ENCODE peak calls at places on chromosomes 4 and X, in four cellular contexts. One of them, this sample, is unnamed.

GRCh38 chr4:133355636-133356035 is 206.5 kb downstream of the PCDH10 start:
- DNase-seq in HS-5: no peak
- DNase-seq in naive thymus-derived CD8-positive, alpha-beta T cell: no peak
- DNase-seq in bronchial epithelial cell: no peak
- DNase-seq in this sample: no peak

GRCh38 chr4:40055873-40056721 is 553 bp upstream of the N4BP2 start:
- DNase-seq in HS-5: peak
- DNase-seq in naive thymus-derived CD8-positive, alpha-beta T cell: peak
- DNase-seq in bronchial epithelial cell: peak
- DNase-seq in this sample: peak

GRCh38 chr4:2259541-2260267 is 2.2 kb downstream of the MXD4 start:
- DNase-seq in HS-5: no peak
- DNase-seq in naive thymus-derived CD8-positive, alpha-beta T cell: no peak
- DNase-seq in bronchial epithelial cell: no peak
- DNase-seq in this sample: no peak

GRCh38 chr4:37960098-37960497 is at the start of gene PTTG2:
- DNase-seq in HS-5: no peak
- DNase-seq in naive thymus-derived CD8-positive, alpha-beta T cell: no peak
- DNase-seq in bronchial epithelial cell: no peak
- DNase-seq in this sample: no peak

GRCh38 chrX:104310084-104310483 is 55.4 kb upstream of the ESX1 start:
- DNase-seq in HS-5: no peak
- DNase-seq in naive thymus-derived CD8-positive, alpha-beta T cell: no peak
- DNase-seq in bronchial epithelial cell: peak
- DNase-seq in this sample: no peak

GRCh38 chr4:111678466-111678865 is 466.8 kb upstream of the FAM241A start:
- DNase-seq in HS-5: peak
- DNase-seq in naive thymus-derived CD8-positive, alpha-beta T cell: no peak
- DNase-seq in bronchial epithelial cell: peak
- DNase-seq in this sample: no peak

GRCh38 chr4:149961876-149962597 is 116.2 kb upstream of the DCLK2 start:
- DNase-seq in HS-5: no peak
- DNase-seq in naive thymus-derived CD8-positive, alpha-beta T cell: no peak
- DNase-seq in bronchial epithelial cell: peak
- DNase-seq in this sample: no peak

GRCh38 chrX:42085836-42086235 is 162.5 kb upstream of the CASK start:
- DNase-seq in HS-5: no peak
- DNase-seq in naive thymus-derived CD8-positive, alpha-beta T cell: no peak
- DNase-seq in bronchial epithelial cell: peak
- DNase-seq in this sample: no peak

GRCh38 chrX:120517936-120518335 is 42.8 kb downstream of the CUL4B start:
- DNase-seq in HS-5: peak
- DNase-seq in naive thymus-derived CD8-positive, alpha-beta T cell: no peak
- DNase-seq in bronchial epithelial cell: peak
- DNase-seq in this sample: no peak

GRCh38 chr4:121950680-121951569 is 935 bp downstream of the TRPC3 start:
- DNase-seq in HS-5: peak
- DNase-seq in naive thymus-derived CD8-positive, alpha-beta T cell: peak
- DNase-seq in bronchial epithelial cell: no peak
- DNase-seq in this sample: no peak

GRCh38 chr4:82232891-82233290 is 140.9 kb downstream of the HNRNPD start:
- DNase-seq in HS-5: no peak
- DNase-seq in naive thymus-derived CD8-positive, alpha-beta T cell: no peak
- DNase-seq in bronchial epithelial cell: no peak
- DNase-seq in this sample: no peak

GRCh38 chr4:78710536-78710935 is 65.6 kb upstream of the BMP2K start:
- DNase-seq in HS-5: peak
- DNase-seq in naive thymus-derived CD8-positive, alpha-beta T cell: no peak
- DNase-seq in bronchial epithelial cell: peak
- DNase-seq in this sample: no peak

GRCh38 chr4:145388043-145388442 is 93.6 kb upstream of the SMAD1 start:
- DNase-seq in HS-5: no peak
- DNase-seq in naive thymus-derived CD8-positive, alpha-beta T cell: no peak
- DNase-seq in bronchial epithelial cell: peak
- DNase-seq in this sample: no peak

GRCh38 chrX:112651766-112652165 is 28.0 kb downstream of the LHFPL1 start:
- DNase-seq in HS-5: no peak
- DNase-seq in naive thymus-derived CD8-positive, alpha-beta T cell: no peak
- DNase-seq in bronchial epithelial cell: peak
- DNase-seq in this sample: no peak

GRCh38 chr4:103075435-103075893 is 1.1 kb downstream of the SLC9B2 start:
- DNase-seq in HS-5: no peak
- DNase-seq in naive thymus-derived CD8-positive, alpha-beta T cell: no peak
- DNase-seq in bronchial epithelial cell: no peak
- DNase-seq in this sample: no peak

GRCh38 chr4:1604706-1605205 is 79.4 kb downstream of the FAM53A start:
- DNase-seq in HS-5: no peak
- DNase-seq in naive thymus-derived CD8-positive, alpha-beta T cell: peak
- DNase-seq in bronchial epithelial cell: no peak
- DNase-seq in this sample: no peak

GRCh38 chr4:5708829-5709680 is 696 bp upstream of the EVC2 start:
- DNase-seq in HS-5: no peak
- DNase-seq in naive thymus-derived CD8-positive, alpha-beta T cell: no peak
- DNase-seq in bronchial epithelial cell: no peak
- DNase-seq in this sample: no peak

GRCh38 chr4:52126946-52127345 is 75.8 kb downstream of the SPATA18 start:
- DNase-seq in HS-5: no peak
- DNase-seq in naive thymus-derived CD8-positive, alpha-beta T cell: no peak
- DNase-seq in bronchial epithelial cell: peak
- DNase-seq in this sample: no peak

GRCh38 chrX:128975716-128976115 is 547.6 kb downstream of the SMARCA1 start:
- DNase-seq in HS-5: no peak
- DNase-seq in naive thymus-derived CD8-positive, alpha-beta T cell: no peak
- DNase-seq in bronchial epithelial cell: peak
- DNase-seq in this sample: no peak

GRCh38 chr4:15864771-15865566 is 73.6 kb downstream of the FGFBP1 start:
- DNase-seq in HS-5: no peak
- DNase-seq in naive thymus-derived CD8-positive, alpha-beta T cell: no peak
- DNase-seq in bronchial epithelial cell: no peak
- DNase-seq in this sample: no peak

GRCh38 chrX:143669395-143669794 is 33.5 kb upstream of the SLITRK4 start:
- DNase-seq in HS-5: no peak
- DNase-seq in naive thymus-derived CD8-positive, alpha-beta T cell: no peak
- DNase-seq in bronchial epithelial cell: peak
- DNase-seq in this sample: no peak

GRCh38 chr4:84051728-84052127 is 447.4 kb downstream of the NKX6-1 start:
- DNase-seq in HS-5: no peak
- DNase-seq in naive thymus-derived CD8-positive, alpha-beta T cell: no peak
- DNase-seq in bronchial epithelial cell: no peak
- DNase-seq in this sample: no peak

GRCh38 chr4:41150401-41150800 is 63.9 kb downstream of the APBB2 start:
- DNase-seq in HS-5: no peak
- DNase-seq in naive thymus-derived CD8-positive, alpha-beta T cell: no peak
- DNase-seq in bronchial epithelial cell: no peak
- DNase-seq in this sample: no peak

GRCh38 chr4:103424853-103425252 is 226.7 kb upstream of the CENPE start:
- DNase-seq in HS-5: no peak
- DNase-seq in naive thymus-derived CD8-positive, alpha-beta T cell: no peak
- DNase-seq in bronchial epithelial cell: peak
- DNase-seq in this sample: no peak

GRCh38 chr4:2096073-2096609 is 37.0 kb downstream of the NAT8L start:
- DNase-seq in HS-5: no peak
- DNase-seq in naive thymus-derived CD8-positive, alpha-beta T cell: no peak
- DNase-seq in bronchial epithelial cell: no peak
- DNase-seq in this sample: no peak

GRCh38 chrX:69163936-69164741 is 1.1 kb downstream of the PJA1 start:
- DNase-seq in HS-5: no peak
- DNase-seq in naive thymus-derived CD8-positive, alpha-beta T cell: peak
- DNase-seq in bronchial epithelial cell: no peak
- DNase-seq in this sample: peak

GRCh38 chr4:101315041-101315440 is 32.3 kb downstream of the PPP3CA start:
- DNase-seq in HS-5: no peak
- DNase-seq in naive thymus-derived CD8-positive, alpha-beta T cell: no peak
- DNase-seq in bronchial epithelial cell: no peak
- DNase-seq in this sample: no peak

GRCh38 chr4:20019310-20020015 is 232.2 kb upstream of the SLIT2 start:
- DNase-seq in HS-5: no peak
- DNase-seq in naive thymus-derived CD8-positive, alpha-beta T cell: no peak
- DNase-seq in bronchial epithelial cell: peak
- DNase-seq in this sample: no peak